ENCODE peak calls at places on chromosomes 13 and 19, in seven cellular contexts. One of them, this sample, is unnamed. For H3K9me3, the result is how much of the 10 kb centered on the place peaks cover.

GRCh38 chr19:43504426-43505185 is at the start of gene PHLDB3:
- DNase-seq in neural progenitor cell: no peak
- DNase-seq in HCT116: no peak
- DNase-seq in OCI-LY7: no peak
- DNase-seq in GM23248: peak
- DNase-seq in SK-N-SH: peak
- DNase-seq in hepatocyte: peak
- DNase-seq in this sample: peak

GRCh38 chr13:110121312-110122083 is 185.5 kb downstream of the COL4A1 start:
- DNase-seq in SK-N-SH: no peak
- DNase-seq in GM23248: no peak
- DNase-seq in HCT116: no peak
- DNase-seq in hepatocyte: no peak
- DNase-seq in OCI-LY7: no peak
- DNase-seq in neural progenitor cell: no peak
- DNase-seq in this sample: no peak

GRCh38 chr19:40407714-40408600 is 5.2 kb downstream of the PRX start:
- DNase-seq in neural progenitor cell: no peak
- DNase-seq in HCT116: no peak
- DNase-seq in hepatocyte: no peak
- DNase-seq in GM23248: no peak
- DNase-seq in SK-N-SH: no peak
- DNase-seq in OCI-LY7: peak
- DNase-seq in this sample: no peak

GRCh38 chr13:71871180-71871754 is 4.3 kb upstream of the DACH1 start:
- DNase-seq in neural progenitor cell: no peak
- DNase-seq in HCT116: no peak
- DNase-seq in OCI-LY7: no peak
- DNase-seq in GM23248: no peak
- DNase-seq in hepatocyte: no peak
- DNase-seq in SK-N-SH: no peak
- DNase-seq in this sample: no peak

GRCh38 chr13:113800576-113800926 is 41.5 kb downstream of the TMEM255B start:
- DNase-seq in hepatocyte: no peak
- DNase-seq in neural progenitor cell: no peak
- DNase-seq in HCT116: no peak
- DNase-seq in SK-N-SH: no peak
- DNase-seq in OCI-LY7: no peak
- DNase-seq in GM23248: no peak
- DNase-seq in this sample: no peak

GRCh38 chr13:39038569-39038898 is 278 bp downstream of the NHLRC3 start:
- DNase-seq in HCT116: no peak
- DNase-seq in GM23248: peak
- DNase-seq in neural progenitor cell: no peak
- DNase-seq in hepatocyte: no peak
- DNase-seq in OCI-LY7: peak
- DNase-seq in SK-N-SH: no peak
- DNase-seq in this sample: peak

GRCh38 chr19:1055886-1056620 is 10.9 kb upstream of the ARHGAP45 start:
- DNase-seq in hepatocyte: no peak
- DNase-seq in SK-N-SH: no peak
- DNase-seq in HCT116: no peak
- DNase-seq in neural progenitor cell: no peak
- DNase-seq in GM23248: no peak
- DNase-seq in OCI-LY7: no peak
- DNase-seq in this sample: no peak

GRCh38 chr13:92187378-92187989 is 789.1 kb downstream of the GPC5 start:
- DNase-seq in SK-N-SH: peak
- DNase-seq in neural progenitor cell: peak
- DNase-seq in HCT116: no peak
- DNase-seq in OCI-LY7: peak
- DNase-seq in hepatocyte: peak
- DNase-seq in GM23248: peak
- DNase-seq in this sample: peak

GRCh38 chr13:28220166-28220565 is 81.8 kb downstream of the PAN3 start:
- DNase-seq in OCI-LY7: no peak
- DNase-seq in SK-N-SH: no peak
- DNase-seq in GM23248: peak
- DNase-seq in HCT116: no peak
- DNase-seq in neural progenitor cell: no peak
- DNase-seq in hepatocyte: peak
- DNase-seq in this sample: no peak

GRCh38 chr19:2798158-2798685 is 12.9 kb downstream of the THOP1 start:
- DNase-seq in neural progenitor cell: no peak
- DNase-seq in HCT116: no peak
- DNase-seq in hepatocyte: no peak
- DNase-seq in OCI-LY7: no peak
- DNase-seq in SK-N-SH: no peak
- DNase-seq in GM23248: no peak
- DNase-seq in this sample: no peak

GRCh38 chr13:51832471-51833152 is 12.4 kb downstream of the TMEM272 start:
- DNase-seq in OCI-LY7: peak
- DNase-seq in GM23248: peak
- DNase-seq in hepatocyte: no peak
- DNase-seq in HCT116: no peak
- DNase-seq in SK-N-SH: peak
- DNase-seq in neural progenitor cell: peak
- DNase-seq in this sample: peak

GRCh38 chr13:77325371-77325941 is 1.4 kb downstream of the MYCBP2 start:
- DNase-seq in neural progenitor cell: no peak
- DNase-seq in GM23248: peak
- DNase-seq in HCT116: no peak
- DNase-seq in hepatocyte: no peak
- DNase-seq in OCI-LY7: peak
- DNase-seq in SK-N-SH: peak
- DNase-seq in this sample: peak

GRCh38 chr19:48568345-48568886 is 16.4 kb downstream of the SULT2B1 start:
- DNase-seq in HCT116: peak
- DNase-seq in GM23248: peak
- DNase-seq in SK-N-SH: peak
- DNase-seq in hepatocyte: peak
- DNase-seq in neural progenitor cell: peak
- DNase-seq in OCI-LY7: no peak
- DNase-seq in this sample: peak

GRCh38 chr13:95784891-95785290 is 108.0 kb downstream of the DNAJC3 start:
- DNase-seq in neural progenitor cell: no peak
- DNase-seq in SK-N-SH: peak
- DNase-seq in hepatocyte: no peak
- DNase-seq in GM23248: peak
- DNase-seq in HCT116: no peak
- DNase-seq in OCI-LY7: no peak
- DNase-seq in this sample: peak

GRCh38 chr19:35332817-35333216 is 3.8 kb downstream of the CD22 start:
- DNase-seq in SK-N-SH: no peak
- DNase-seq in hepatocyte: no peak
- DNase-seq in HCT116: no peak
- DNase-seq in GM23248: no peak
- DNase-seq in neural progenitor cell: no peak
- DNase-seq in OCI-LY7: peak
- DNase-seq in this sample: no peak

GRCh38 chr19:504634-505033 is 2.7 kb upstream of the TPGS1 start:
- DNase-seq in HCT116: no peak
- DNase-seq in GM23248: no peak
- DNase-seq in OCI-LY7: no peak
- DNase-seq in hepatocyte: peak
- DNase-seq in neural progenitor cell: no peak
- DNase-seq in SK-N-SH: no peak
- DNase-seq in this sample: no peak

GRCh38 chr13:27806744-27807387 is 14.6 kb downstream of the GSX1 start:
- DNase-seq in hepatocyte: no peak
- DNase-seq in neural progenitor cell: no peak
- DNase-seq in HCT116: no peak
- DNase-seq in OCI-LY7: no peak
- DNase-seq in SK-N-SH: no peak
- DNase-seq in GM23248: no peak
- DNase-seq in this sample: no peak

GRCh38 chr13:41668130-41668757 is 210.9 kb downstream of the RGCC start:
- DNase-seq in GM23248: peak
- DNase-seq in hepatocyte: peak
- DNase-seq in SK-N-SH: peak
- DNase-seq in OCI-LY7: peak
- DNase-seq in HCT116: peak
- DNase-seq in neural progenitor cell: peak
- DNase-seq in this sample: peak

GRCh38 chr19:4539697-4540581 is at the start of gene LRG1:
- DNase-seq in HCT116: no peak
- DNase-seq in hepatocyte: peak
- DNase-seq in neural progenitor cell: no peak
- DNase-seq in SK-N-SH: no peak
- DNase-seq in GM23248: no peak
- DNase-seq in OCI-LY7: peak
- DNase-seq in this sample: no peak

GRCh38 chr13:113947321-113948033 is 26.4 kb downstream of the C13orf46 start:
- DNase-seq in neural progenitor cell: peak
- DNase-seq in GM23248: peak
- DNase-seq in HCT116: peak
- DNase-seq in OCI-LY7: no peak
- DNase-seq in SK-N-SH: no peak
- DNase-seq in hepatocyte: peak
- DNase-seq in this sample: peak

GRCh38 chr13:24151864-24152263 is 8.7 kb upstream of the SPATA13 start:
- DNase-seq in OCI-LY7: no peak
- DNase-seq in neural progenitor cell: no peak
- DNase-seq in HCT116: no peak
- DNase-seq in SK-N-SH: no peak
- DNase-seq in hepatocyte: no peak
- DNase-seq in GM23248: no peak
- DNase-seq in this sample: no peak

GRCh38 chr19:17931532-17932191 is 1.2 kb upstream of the CCDC124 start:
- DNase-seq in SK-N-SH: no peak
- DNase-seq in GM23248: no peak
- DNase-seq in HCT116: no peak
- DNase-seq in OCI-LY7: no peak
- DNase-seq in neural progenitor cell: peak
- DNase-seq in hepatocyte: peak
- DNase-seq in this sample: no peak

GRCh38 chr13:106117035-106117434 is 418.4 kb downstream of the EFNB2 start:
- DNase-seq in GM23248: peak
- DNase-seq in hepatocyte: no peak
- DNase-seq in OCI-LY7: no peak
- DNase-seq in neural progenitor cell: no peak
- DNase-seq in SK-N-SH: peak
- DNase-seq in HCT116: no peak
- DNase-seq in this sample: peak

GRCh38 chr13:19726611-19727010 is 56.1 kb downstream of the PSPC1 start:
- DNase-seq in SK-N-SH: no peak
- DNase-seq in HCT116: no peak
- DNase-seq in GM23248: peak
- DNase-seq in OCI-LY7: no peak
- DNase-seq in hepatocyte: no peak
- DNase-seq in neural progenitor cell: no peak
- DNase-seq in this sample: no peak

GRCh38 chr13:78193853-78194252 is 275.2 kb upstream of the EDNRB start:
- DNase-seq in HCT116: no peak
- DNase-seq in hepatocyte: no peak
- DNase-seq in neural progenitor cell: no peak
- DNase-seq in GM23248: peak
- DNase-seq in OCI-LY7: no peak
- DNase-seq in SK-N-SH: no peak
- DNase-seq in this sample: no peak

GRCh38 chr19:3467437-3468198 is 12.7 kb downstream of the SMIM24 start:
- DNase-seq in neural progenitor cell: no peak
- DNase-seq in hepatocyte: no peak
- DNase-seq in GM23248: no peak
- DNase-seq in OCI-LY7: no peak
- DNase-seq in HCT116: no peak
- DNase-seq in SK-N-SH: no peak
- DNase-seq in this sample: no peak

GRCh38 chr19:14218615-14219330 is 12.8 kb upstream of the ADGRL1 start:
- DNase-seq in neural progenitor cell: no peak
- DNase-seq in hepatocyte: no peak
- DNase-seq in HCT116: no peak
- DNase-seq in OCI-LY7: no peak
- DNase-seq in SK-N-SH: no peak
- DNase-seq in GM23248: peak
- DNase-seq in this sample: no peak
- H2AFZ ChIP-seq in neural progenitor cell: no peak
- H2AFZ ChIP-seq in hepatocyte: no peak
- H2AFZ ChIP-seq in HCT116: no peak
- H2AFZ ChIP-seq in OCI-LY7: no peak
- H2AFZ ChIP-seq in SK-N-SH: no peak
- H2AFZ ChIP-seq in GM23248: no peak
- H2AFZ ChIP-seq in this sample: no peak

GRCh38 chr19:57290970-57291369 is 10.7 kb downstream of the ZNF460 start:
- DNase-seq in HCT116: no peak
- DNase-seq in hepatocyte: no peak
- DNase-seq in OCI-LY7: no peak
- DNase-seq in neural progenitor cell: no peak
- DNase-seq in GM23248: no peak
- DNase-seq in SK-N-SH: no peak
- DNase-seq in this sample: no peak

GRCh38 chr19:57288373-57288772 is 8.1 kb downstream of the ZNF460 start:
- DNase-seq in SK-N-SH: no peak
- DNase-seq in HCT116: no peak
- DNase-seq in GM23248: no peak
- DNase-seq in neural progenitor cell: no peak
- DNase-seq in hepatocyte: no peak
- DNase-seq in OCI-LY7: no peak
- DNase-seq in this sample: no peak

GRCh38 chr19:57293719-57294118 is 13.4 kb downstream of the ZNF460 start:
- DNase-seq in SK-N-SH: no peak
- DNase-seq in OCI-LY7: no peak
- DNase-seq in neural progenitor cell: no peak
- DNase-seq in hepatocyte: no peak
- DNase-seq in GM23248: no peak
- DNase-seq in HCT116: no peak
- DNase-seq in this sample: no peak
- H3K9me3 ChIP-seq in SK-N-SH: under half
- H3K9me3 ChIP-seq in OCI-LY7: under half
- H3K9me3 ChIP-seq in neural progenitor cell: under half
- H3K9me3 ChIP-seq in hepatocyte: under half
- H3K9me3 ChIP-seq in GM23248: under half
- H3K9me3 ChIP-seq in HCT116: under half
- H3K9me3 ChIP-seq in this sample: under half

GRCh38 chr19:41997121-41997850 is 3.3 kb upstream of the ATP1A3 start:
- DNase-seq in GM23248: peak
- DNase-seq in SK-N-SH: peak
- DNase-seq in hepatocyte: peak
- DNase-seq in OCI-LY7: peak
- DNase-seq in HCT116: no peak
- DNase-seq in neural progenitor cell: peak
- DNase-seq in this sample: peak
- TF ChIP-seq EZH2phosphoT487 in GM23248: no peak
- TF ChIP-seq EZH2phosphoT487 in SK-N-SH: no peak
- TF ChIP-seq EZH2phosphoT487 in hepatocyte: no peak
- TF ChIP-seq EZH2phosphoT487 in OCI-LY7: no peak
- TF ChIP-seq EZH2phosphoT487 in HCT116: no peak
- TF ChIP-seq EZH2phosphoT487 in neural progenitor cell: no peak
- TF ChIP-seq EZH2phosphoT487 in this sample: no peak

DNA sequence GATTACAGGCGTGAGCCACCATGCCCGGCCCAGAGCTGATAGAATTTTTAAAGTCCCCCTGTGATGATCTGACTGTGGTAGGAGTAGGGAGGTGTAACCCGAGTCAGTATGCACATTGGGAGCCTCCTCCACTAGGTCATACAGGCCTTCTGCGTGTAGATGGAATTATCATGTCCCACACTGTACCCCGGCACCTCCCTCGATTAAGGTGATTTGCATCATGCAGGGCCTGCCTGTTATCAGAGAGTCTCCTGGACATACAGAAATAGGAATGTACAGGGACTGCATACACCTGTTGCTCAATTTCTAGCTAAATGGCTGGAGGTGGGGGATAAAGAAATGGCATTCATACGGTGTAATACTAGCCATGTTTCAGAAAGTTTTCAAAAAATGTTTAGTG is 922 bp upstream of the ERVK3-1 start:
- DNase-seq in SK-N-SH: no peak
- DNase-seq in neural progenitor cell: no peak
- DNase-seq in hepatocyte: no peak
- DNase-seq in HCT116: no peak
- DNase-seq in OCI-LY7: no peak
- DNase-seq in GM23248: no peak
- DNase-seq in this sample: no peak
- H2AFZ ChIP-seq in SK-N-SH: no peak
- H2AFZ ChIP-seq in neural progenitor cell: no peak
- H2AFZ ChIP-seq in hepatocyte: no peak
- H2AFZ ChIP-seq in HCT116: no peak
- H2AFZ ChIP-seq in OCI-LY7: peak
- H2AFZ ChIP-seq in GM23248: peak
- H2AFZ ChIP-seq in this sample: peak

This sample was measured in PC-3.